ENCODE peak calls at places on chromosomes 13 and 19, in eight cellular contexts. H is cardiac fibroblast; Z is body of pancreas; S is CD8-positive, alpha-beta T cell; K is AG09309; X is cardiac muscle cell; L is AG10803; D is lower lobe of right lung. Q is an unnamed sample.

GRCh38 chr13:80012281-80012680 is 328.6 kb downstream of the SPRY2 start:
- DNase-seq in H (peak), K (no peak), D (no peak), Z (no peak), X (no peak), L (no peak), S (no peak), Q (no peak)

GRCh38 chr19:31340059-31341025 is 8.9 kb downstream of the TSHZ3 start:
- DNase-seq in H (no peak), L (peak), X (no peak), K (peak), Z (no peak), S (no peak), D (no peak), Q (peak)

GRCh38 chr13:51643114-51643881 is 59.0 kb downstream of the WDFY2 start:
- DNase-seq in L (peak), H (peak), K (peak), D (no peak), S (no peak), X (no peak), Z (no peak), Q (peak)

GRCh38 chr13:32232263-32232662 is 82.9 kb downstream of the ZAR1L start:
- DNase-seq in H (no peak), X (no peak), Z (no peak), D (no peak), K (no peak), S (no peak), L (no peak), Q (no peak)

GRCh38 chr13:114107686-114108081 is 24.7 kb downstream of the RASA3 start:
- DNase-seq in S (no peak), Z (peak), K (no peak), L (peak), D (peak), X (no peak), H (peak), Q (peak)

GRCh38 chr19:36973021-36973843 is 57.1 kb downstream of the ZNF568 start:
- DNase-seq in Z (peak), X (peak), S (peak), L (peak), D (peak), K (peak), H (peak), Q (peak)

GRCh38 chr13:93364166-93364565 is 137.6 kb downstream of the GPC6 start:
- DNase-seq in H (peak), X (no peak), D (no peak), K (no peak), L (no peak), S (no peak), Z (no peak), Q (no peak)

GRCh38 chr19:3504723-3505122 is 1.4 kb upstream of the FZR1 start:
- DNase-seq in X (no peak), D (no peak), Z (no peak), L (no peak), S (no peak), H (peak), K (no peak), Q (no peak)

GRCh38 chr13:112969692-112970338 is 801 bp downstream of the MCF2L start:
- DNase-seq in Z (peak), L (no peak), D (no peak), S (no peak), K (no peak), X (no peak), H (no peak), Q (no peak)

GRCh38 chr13:109781384-109782065 is 4.9 kb downstream of the IRS2 start:
- DNase-seq in X (no peak), Z (no peak), H (no peak), K (no peak), S (no peak), D (no peak), L (peak), Q (no peak)

GRCh38 chr13:38900188-38900587 is 90.4 kb downstream of the STOML3 start:
- DNase-seq in S (no peak), D (no peak), Z (no peak), H (no peak), K (no peak), X (peak), L (no peak), Q (no peak)

GRCh38 chr19:4115050-4115817 is 8.7 kb downstream of the MAP2K2 start:
- DNase-seq in H (no peak), Z (no peak), X (peak), D (no peak), S (peak), K (no peak), L (no peak), Q (no peak)

GRCh38 chr13:112845511-112846144 is 123.4 kb upstream of the MCF2L start:
- DNase-seq in D (no peak), X (no peak), L (no peak), Z (no peak), S (no peak), K (no peak), H (no peak), Q (no peak)

GRCh38 chr19:41646589-41647204 is 19.8 kb upstream of the CEACAM4 start:
- DNase-seq in D (peak), H (peak), S (no peak), L (peak), X (no peak), Z (peak), K (no peak), Q (no peak)

GRCh38 chr19:19083413-19084178 is 19.8 kb downstream of the SLC25A42 start:
- DNase-seq in H (no peak), S (no peak), Z (no peak), X (no peak), D (peak), K (no peak), L (no peak), Q (no peak)

GRCh38 chr19:2059422-2060201 is 8.6 kb upstream of the MKNK2 start:
- DNase-seq in H (peak), D (peak), Z (peak), L (peak), X (no peak), S (no peak), K (peak), Q (no peak)

GRCh38 chr19:4042731-4043082 is 24.0 kb downstream of the ZBTB7A start:
- DNase-seq in Z (peak), L (no peak), K (no peak), S (no peak), D (peak), X (no peak), H (no peak), Q (no peak)

GRCh38 chr13:19596086-19596485 is 34.8 kb upstream of the TPTE2 start:
- DNase-seq in H (no peak), S (no peak), Z (no peak), X (no peak), L (no peak), K (no peak), D (no peak), Q (no peak)

GRCh38 chr13:94173312-94173854 is 306.1 kb downstream of the DCT start:
- DNase-seq in D (no peak), L (peak), K (no peak), Z (no peak), X (no peak), H (peak), S (no peak), Q (no peak)

GRCh38 chr19:29841559-29842367 is 30.0 kb downstream of the CCNE1 start:
- DNase-seq in L (no peak), K (no peak), X (peak), S (no peak), H (peak), D (no peak), Z (no peak), Q (no peak)

GRCh38 chr19:1429750-1430149 is 8.4 kb upstream of the RPS15 start:
- DNase-seq in D (no peak), Z (no peak), L (no peak), S (no peak), K (no peak), X (no peak), H (no peak), Q (no peak)

GRCh38 chr19:14149509-14149994 is 13.2 kb upstream of the ASF1B start:
- DNase-seq in Z (peak), D (peak), H (peak), K (no peak), L (peak), S (peak), X (no peak), Q (no peak)

GRCh38 chr19:39671739-39672363 is 16.1 kb downstream of the LGALS16 start:
- DNase-seq in Z (no peak), X (peak), S (no peak), H (peak), K (peak), D (no peak), L (peak), Q (peak)

GRCh38 chr13:80363890-80364503 is 23.1 kb upstream of the SPRY2 start:
- DNase-seq in X (no peak), Z (no peak), L (peak), S (no peak), D (no peak), K (no peak), H (peak), Q (no peak)

GRCh38 chr19:8686549-8686948 is 12.0 kb downstream of the ACTL9 start:
- DNase-seq in Z (no peak), L (no peak), D (no peak), K (no peak), H (no peak), X (no peak), S (no peak), Q (no peak)

GRCh38 chr19:12380444-12380737 is 14.9 kb upstream of the ZNF442 start:
- DNase-seq in D (no peak), H (no peak), Z (no peak), K (no peak), L (no peak), X (no peak), S (no peak), Q (no peak)

GRCh38 chr19:1154731-1155351 is 19.2 kb downstream of the SBNO2 start:
- DNase-seq in K (peak), L (peak), X (no peak), H (peak), S (no peak), Z (peak), D (peak), Q (peak)

GRCh38 chr19:40539070-40539469 is 37.6 kb upstream of the SHKBP1 start:
- DNase-seq in H (peak), L (no peak), X (no peak), S (no peak), D (no peak), K (no peak), Z (no peak), Q (no peak)

GRCh38 chr13:23609414-23610186 is 39.4 kb downstream of the TNFRSF19 start:
- DNase-seq in H (peak), D (no peak), S (no peak), L (peak), Z (no peak), X (no peak), K (no peak), Q (peak)

DNA sequence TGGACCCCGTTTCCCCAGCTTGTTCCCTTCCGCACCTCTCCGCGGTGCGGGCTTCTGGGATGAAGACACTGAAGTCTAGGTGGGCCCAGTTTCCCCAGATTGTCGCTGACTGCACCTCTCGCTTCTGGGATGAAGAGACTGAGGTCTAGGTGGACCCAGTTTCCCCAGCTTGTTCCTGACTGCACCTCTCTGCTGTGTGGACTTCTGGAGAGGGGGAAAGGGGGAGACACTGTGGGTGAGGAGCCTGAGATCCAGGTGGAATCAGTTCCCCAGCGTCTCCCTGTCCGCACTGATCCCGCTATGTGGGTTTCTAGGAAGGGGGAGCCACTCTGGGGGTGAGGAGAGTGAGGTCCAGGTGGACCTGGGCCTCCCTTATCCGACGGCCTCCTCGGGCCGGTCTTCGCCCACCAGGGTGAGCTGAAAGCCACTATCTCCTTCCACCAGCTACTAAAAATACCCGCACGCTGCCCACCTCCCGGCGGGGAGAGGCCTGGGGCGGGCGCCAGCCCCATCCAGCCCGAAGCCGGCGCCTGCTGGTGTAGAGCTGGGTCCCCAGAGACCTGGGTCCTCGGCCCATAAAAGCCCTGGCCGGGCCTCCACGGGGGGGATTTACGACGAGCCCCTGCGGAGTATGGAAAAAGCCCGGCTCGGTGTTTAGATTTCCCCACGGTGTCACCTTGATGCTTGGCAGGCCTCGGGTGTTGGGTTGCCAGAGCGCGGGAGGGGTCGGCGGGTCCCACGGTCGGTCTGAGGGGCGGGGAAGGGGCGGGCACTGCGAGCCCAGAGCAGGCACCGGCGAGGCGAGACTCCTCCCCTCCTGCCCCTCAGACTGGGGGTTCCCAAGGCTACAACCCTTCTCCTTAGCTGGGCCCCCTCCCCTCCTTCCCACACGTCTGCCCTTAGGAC is 10.6 kb downstream of the FUT6 start:
- DNase-seq in H (no peak), L (no peak), S (no peak), D (no peak), Z (peak), X (peak), K (no peak), Q (no peak)
- H3K4me3 ChIP-seq in H (peak), L (peak), S (peak), D (peak), Z (no peak), X (peak), K (peak), Q (peak)

GRCh38 chr19:52366414-52366824 is 3.3 kb upstream of the ZNF880 start:
- DNase-seq in H (no peak), X (no peak), Z (no peak), D (no peak), S (no peak), L (no peak), K (no peak), Q (no peak)

GRCh38 chr19:52370341-52370710 is 603 bp downstream of the ZNF880 start:
- DNase-seq in X (no peak), D (no peak), K (no peak), L (no peak), S (no peak), H (no peak), Z (no peak), Q (no peak)

GRCh38 chr19:52369463-52370340 is at the start of gene ZNF880:
- DNase-seq in X (peak), H (peak), K (peak), D (peak), S (peak), L (peak), Z (peak), Q (peak)
- TF ChIP-seq CTCF in X (no peak), H (no peak), K (no peak), D (no peak), S (no peak), L (peak), Z (peak), Q (no peak)

GRCh38 chr13:73045036-73045435 is 13.8 kb upstream of the KLF5 start:
- DNase-seq in D (no peak), L (no peak), H (no peak), Z (no peak), S (no peak), X (no peak), K (no peak), Q (no peak)

GRCh38 chr13:73040479-73040878 is 18.3 kb upstream of the KLF5 start:
- DNase-seq in K (no peak), S (no peak), H (no peak), X (no peak), Z (no peak), L (no peak), D (no peak), Q (no peak)

GRCh38 chr13:73038064-73038463 is 20.7 kb upstream of the KLF5 start:
- DNase-seq in K (no peak), H (no peak), L (no peak), S (no peak), X (no peak), Z (no peak), D (no peak), Q (no peak)

GRCh38 chr13:73039201-73040108 is 19.4 kb upstream of the KLF5 start:
- DNase-seq in S (no peak), L (peak), Z (no peak), D (no peak), H (no peak), X (no peak), K (no peak), Q (no peak)

DNA sequence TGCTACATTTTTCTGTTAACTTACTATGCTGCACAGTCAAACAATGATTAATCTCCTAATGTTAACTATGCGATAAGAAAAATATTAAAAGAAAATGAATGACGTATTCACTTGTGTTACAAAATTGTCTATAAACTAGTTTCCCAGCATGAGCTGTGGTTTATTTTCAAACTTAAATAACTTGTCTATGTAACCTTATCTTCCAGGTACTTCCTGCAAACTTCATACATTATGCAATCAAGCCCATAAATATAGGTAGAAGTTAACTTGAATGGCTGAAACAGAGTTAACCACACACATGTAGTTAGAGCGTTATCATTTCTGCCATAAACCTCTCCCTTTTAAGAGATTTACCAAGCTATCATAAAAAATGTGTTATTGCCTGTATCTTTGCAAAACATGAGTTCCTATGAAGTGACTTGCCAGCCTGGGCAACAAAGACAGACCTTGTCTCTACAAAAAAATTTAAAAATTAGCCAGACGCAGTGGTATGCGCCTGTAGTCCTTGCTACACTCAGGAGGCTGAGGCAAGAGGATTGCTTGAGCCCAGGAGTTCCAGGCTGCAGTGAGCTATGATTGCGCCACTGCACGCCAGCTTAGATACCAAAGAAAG is 17.7 kb upstream of the KLF5 start:
- DNase-seq in X (no peak), S (no peak), D (no peak), K (no peak), Z (no peak), H (no peak), L (no peak), Q (no peak)
- H3K4me3 ChIP-seq in X (no peak), S (no peak), D (no peak), K (no peak), Z (no peak), H (no peak), L (no peak), Q (no peak)

GRCh38 chr19:5687360-5688198 is 2.5 kb upstream of the RPL36 start:
- DNase-seq in H (no peak), S (no peak), X (no peak), K (no peak), D (peak), Z (no peak), L (no peak), Q (no peak)
- TF ChIP-seq CTCF in H (no peak), S (peak), X (no peak), K (no peak), D (no peak), Z (no peak), L (peak), Q (no peak)

GRCh38 chr19:48397263-48397635 is 3.8 kb downstream of the GRIN2D start:
- DNase-seq in L (no peak), D (no peak), K (no peak), S (no peak), H (no peak), X (no peak), Z (no peak), Q (no peak)
- H3K4me3 ChIP-seq in L (peak), D (no peak), K (no peak), S (peak), H (peak), X (no peak), Z (no peak), Q (no peak)

DNA sequence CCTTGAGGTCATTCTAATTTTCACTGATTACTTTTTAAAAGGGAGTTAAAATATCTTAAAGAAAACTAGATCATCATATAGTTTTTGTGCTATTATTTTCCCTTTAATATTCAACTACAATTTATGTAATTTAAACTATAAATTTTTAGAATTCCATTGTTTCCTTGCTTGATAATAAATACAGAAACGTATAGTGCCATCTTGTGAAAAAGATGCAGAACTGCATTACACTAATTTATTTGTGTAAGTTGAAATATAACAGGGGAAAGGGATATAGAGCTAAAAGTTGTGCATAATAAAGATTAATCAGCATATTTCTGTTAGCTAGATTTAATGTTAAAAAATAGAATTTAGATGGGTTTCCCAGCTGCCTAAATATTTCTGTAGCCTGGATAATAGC is 61.5 kb upstream of the TDRD3 start:
- DNase-seq in H (peak), S (no peak), D (no peak), L (peak), K (no peak), X (no peak), Z (no peak), Q (no peak)
- TF ChIP-seq CTCF in H (peak), S (peak), D (peak), L (peak), K (peak), X (peak), Z (peak), Q (no peak)

GRCh38 chr19:16830679-16831078 is 1.5 kb downstream of the SIN3B start:
- DNase-seq in X (no peak), H (peak), Z (no peak), K (no peak), D (no peak), S (no peak), L (peak), Q (peak)
- H3K4me3 ChIP-seq in X (no peak), H (peak), Z (no peak), K (peak), D (peak), S (no peak), L (peak), Q (peak)

DNA sequence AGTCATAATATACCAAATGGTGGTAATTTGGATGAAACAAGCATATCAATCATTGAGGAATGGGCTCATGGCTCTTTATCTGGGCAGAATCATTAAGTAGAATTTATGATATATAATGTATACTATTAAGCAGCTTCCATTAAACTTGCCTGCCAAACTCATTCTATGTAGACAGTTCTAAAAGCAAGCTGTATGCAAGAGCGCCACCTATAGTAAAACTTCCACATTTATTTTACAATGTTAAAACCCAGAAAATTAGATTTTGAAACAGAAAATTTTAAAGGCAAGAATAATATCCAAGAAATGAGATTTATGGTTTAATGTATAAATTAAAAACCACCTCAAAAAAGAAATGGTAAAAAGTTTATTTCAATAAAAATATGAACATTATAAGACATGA is 161.5 kb downstream of the MZT1 start:
- DNase-seq in D (no peak), L (peak), Z (no peak), K (no peak), X (peak), S (no peak), H (peak), Q (peak)
- TF ChIP-seq CTCF in D (peak), L (peak), Z (peak), K (no peak), X (peak), S (no peak), H (peak), Q (peak)